ENCODE peak calls at places on chromosomes 2 and 18, in nine cellular contexts. R, L, Y, M, T, V, E, X and K are unnamed samples. For H3K4me1, the result is how much of the 10 kb centered on the place peaks cover.

GRCh38 chr18:14089781-14090180 is 42.5 kb downstream of the ZNF519 start:
- DNase-seq in R (no peak), X (no peak), Y (no peak), E (no peak), L (no peak), M (no peak), V (peak), T (no peak), K (no peak)

GRCh38 chr2:234102112-234102511 is 51.6 kb downstream of the SPP2 start:
- DNase-seq in Y (no peak), E (no peak), R (no peak), X (peak), M (no peak), L (no peak), V (no peak), T (no peak), K (peak)

GRCh38 chr2:85680707-85681353 is 12.8 kb upstream of the SFTPB start:
- DNase-seq in T (no peak), E (no peak), Y (no peak), R (no peak), X (no peak), L (no peak), M (peak), V (no peak), K (peak)

GRCh38 chr2:68747413-68747812 is 12.8 kb downstream of the ARHGAP25 start:
- DNase-seq in L (no peak), E (peak), M (no peak), X (no peak), R (no peak), Y (no peak), V (no peak), T (peak), K (no peak)

GRCh38 chr2:71455741-71456569 is 2.6 kb downstream of the DYSF start:
- DNase-seq in V (no peak), T (peak), L (no peak), E (no peak), Y (no peak), X (no peak), R (no peak), M (peak), K (peak)

GRCh38 chr18:79736846-79737245 is 57.2 kb downstream of the CTDP1 start:
- DNase-seq in L (no peak), R (no peak), E (no peak), V (no peak), X (no peak), M (no peak), T (no peak), Y (no peak), K (no peak)

GRCh38 chr2:174740718-174741117 is 23.6 kb downstream of the CHRNA1 start:
- DNase-seq in R (no peak), X (no peak), Y (no peak), E (no peak), L (no peak), M (no peak), V (no peak), T (no peak), K (no peak)

GRCh38 chr2:217948897-217949296 is 53.9 kb downstream of the TNS1 start:
- DNase-seq in V (no peak), T (no peak), X (no peak), Y (no peak), L (no peak), M (peak), R (no peak), E (no peak), K (peak)

GRCh38 chr18:59631583-59632181 is 65.5 kb downstream of the CCBE1 start:
- DNase-seq in L (peak), Y (peak), E (no peak), V (peak), R (no peak), X (peak), M (no peak), T (no peak), K (no peak)

GRCh38 chr18:32111706-32112105 is 20.0 kb downstream of the RNF138 start:
- DNase-seq in M (no peak), L (no peak), E (no peak), V (no peak), X (no peak), Y (no peak), T (no peak), R (no peak), K (no peak)
- H3K4me1 ChIP-seq in M (under half), L (under half), E (under half), V (under half), X (under half), Y (under half), T (under half), R (under half), K (under half)

GRCh38 chr2:4053769-4054493 is 350.6 kb downstream of the DCDC2C start:
- DNase-seq in V (no peak), R (no peak), M (no peak), X (no peak), E (no peak), Y (no peak), T (no peak), L (no peak), K (no peak)
- TF ChIP-seq CTCF in V (no peak), R (no peak), M (no peak), X (peak), E (no peak), Y (no peak), T (no peak), L (no peak), K (no peak)

DNA sequence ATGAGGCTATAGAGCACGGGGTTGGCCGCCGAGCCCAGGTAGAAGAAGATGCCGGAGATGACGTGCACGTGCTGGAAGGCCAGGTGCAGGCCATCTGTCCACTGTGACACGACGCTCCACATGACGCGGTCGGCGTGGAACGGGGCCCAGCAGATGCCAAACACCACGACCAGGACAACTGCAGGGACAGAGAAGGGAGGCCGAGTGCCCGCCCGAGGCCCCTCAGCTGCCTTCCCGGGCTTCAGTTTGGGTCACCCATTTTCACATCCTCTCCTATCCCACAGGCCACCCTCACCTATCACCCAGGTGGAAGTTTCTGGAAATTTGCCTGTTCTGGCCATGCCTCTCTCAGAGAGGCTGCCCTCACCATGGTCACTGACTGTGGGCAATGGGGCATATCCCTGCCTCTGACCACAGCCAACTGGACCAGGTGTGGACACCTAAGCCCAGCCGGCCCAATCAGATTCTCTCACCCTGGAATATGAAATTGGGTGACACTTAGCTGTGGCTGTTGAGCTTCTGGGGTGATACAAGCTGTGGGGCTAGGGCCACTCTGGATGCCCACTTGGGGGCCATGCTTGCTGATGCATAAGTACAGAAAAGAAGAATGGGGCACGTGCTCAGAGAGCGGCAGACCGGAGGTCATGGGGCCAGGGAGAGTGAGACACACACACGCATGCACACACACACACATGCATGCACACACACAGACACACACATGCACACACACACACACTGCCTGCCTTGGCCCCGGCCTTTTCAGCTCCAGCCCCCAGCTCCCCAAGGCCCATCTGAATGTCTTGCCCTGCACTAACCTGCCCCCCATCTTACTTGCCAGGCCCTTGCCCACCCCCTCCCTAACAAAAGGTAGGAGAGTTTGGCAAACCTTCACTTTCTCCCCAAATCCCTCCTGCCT is 4.7 kb downstream of the NMUR1 start:
- DNase-seq in V (no peak), E (no peak), L (peak), M (no peak), Y (no peak), R (no peak), X (no peak), T (no peak), K (no peak)
- H3K4me1 ChIP-seq in V (under half), E (under half), L (under half), M (under half), Y (under half), R (under half), X (under half), T (under half), K (under half)

DNA sequence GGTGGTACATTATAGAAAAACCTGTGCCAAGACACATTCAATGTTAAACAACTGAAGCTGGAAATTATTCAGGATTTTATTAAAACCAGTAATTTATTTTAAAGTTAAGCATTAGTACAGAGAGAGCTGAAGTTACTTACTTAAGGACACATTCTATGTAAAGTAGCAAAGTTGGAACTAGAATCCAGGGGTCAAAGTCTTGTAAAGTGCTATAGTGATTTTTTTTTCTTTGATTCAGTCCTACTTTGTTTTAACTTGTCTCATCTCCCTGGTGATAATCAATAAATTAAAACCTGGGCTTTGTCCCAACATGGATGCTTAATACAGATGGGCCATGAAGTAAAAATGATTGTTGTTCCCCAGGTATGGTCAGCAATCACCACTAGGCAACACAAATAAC is 1271.8 kb upstream of the CHAC2 start:
- DNase-seq in X (no peak), T (no peak), V (no peak), Y (no peak), R (no peak), E (no peak), L (no peak), M (no peak), K (no peak)
- TF ChIP-seq CTCF in X (no peak), T (no peak), V (no peak), Y (no peak), R (no peak), E (no peak), L (no peak), M (no peak), K (no peak)

DNA sequence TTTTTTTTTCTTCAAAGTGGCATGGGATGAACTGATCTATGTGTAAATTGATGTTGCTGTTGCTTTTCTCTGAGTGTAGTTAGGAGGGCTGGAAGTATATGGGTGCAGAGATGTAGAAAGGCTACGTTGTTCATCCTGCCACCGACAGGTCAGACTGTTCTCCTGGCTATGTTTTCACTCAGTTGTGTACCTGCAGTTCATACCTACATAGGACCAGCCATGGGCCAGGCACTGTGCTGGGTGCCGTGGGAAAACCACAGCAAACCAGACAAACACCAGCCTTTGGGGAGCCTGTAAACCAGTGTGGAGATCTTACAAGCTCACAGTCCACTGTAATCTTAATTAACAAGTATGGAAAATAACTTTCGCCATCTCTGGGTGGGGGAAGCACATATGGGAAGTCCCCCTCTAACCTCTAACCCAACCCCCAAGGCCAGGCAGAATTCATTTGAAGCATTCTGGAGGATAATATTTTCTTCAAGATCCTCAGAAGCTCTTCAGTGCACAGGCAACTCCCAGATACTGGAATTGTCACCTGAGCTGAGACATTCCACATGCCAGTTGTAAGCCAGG is 12.7 kb downstream of the NCK2 start:
- DNase-seq in L (no peak), R (no peak), X (no peak), M (no peak), Y (no peak), V (no peak), T (no peak), E (no peak), K (no peak)
- H3K4me1 ChIP-seq in L (under half), R (half or more), X (under half), M (half or more), Y (under half), V (under half), T (under half), E (under half), K (under half)

GRCh38 chr2:191018048-191018447 is 4.1 kb upstream of the STAT1 start:
- DNase-seq in L (peak), X (no peak), M (no peak), Y (no peak), V (peak), T (no peak), R (no peak), E (no peak), K (no peak)

GRCh38 chr2:191020742-191021381 is 6.9 kb upstream of the STAT1 start:
- DNase-seq in R (peak), E (peak), X (peak), L (peak), V (peak), Y (peak), M (peak), T (peak), K (no peak)

GRCh38 chr2:191018663-191019119 is 4.7 kb upstream of the STAT1 start:
- DNase-seq in M (no peak), Y (no peak), L (no peak), X (no peak), R (no peak), V (no peak), T (no peak), E (no peak), K (no peak)

GRCh38 chr2:191023235-191023679 is 9.3 kb upstream of the STAT1 start:
- DNase-seq in E (no peak), L (no peak), V (no peak), R (no peak), T (no peak), Y (peak), X (no peak), M (no peak), K (no peak)

DNA sequence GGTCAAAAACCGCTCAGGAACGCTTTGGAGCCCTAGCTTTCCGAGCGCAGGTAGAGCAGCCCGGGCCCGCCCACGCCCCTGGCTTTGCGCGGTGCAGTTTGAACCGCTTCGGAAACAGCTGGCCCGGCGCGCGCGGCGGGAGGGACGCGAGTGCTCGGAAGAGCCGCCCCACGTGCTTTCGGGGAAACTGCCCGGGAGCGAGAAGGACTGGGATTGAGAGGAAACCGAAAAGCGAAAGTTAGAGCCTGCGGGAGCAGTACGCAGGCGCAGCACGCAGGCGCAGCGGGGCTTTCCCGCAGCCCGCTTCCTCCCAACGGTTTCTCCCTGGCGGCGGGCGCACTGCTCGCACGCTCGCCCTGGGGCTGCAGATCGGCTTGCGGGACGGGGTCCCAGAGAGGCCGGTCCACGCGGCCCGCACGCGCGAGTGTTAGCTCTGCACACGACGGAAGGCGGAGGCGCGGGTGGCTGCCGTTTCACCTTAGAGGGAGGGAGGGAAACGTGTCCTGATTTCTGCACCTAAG is 6.3 kb upstream of the STAT1 start:
- DNase-seq in E (peak), T (peak), Y (peak), R (peak), X (peak), V (peak), M (peak), L (peak), K (peak)
- TF ChIP-seq CTCF in E (no peak), T (no peak), Y (no peak), R (peak), X (no peak), V (no peak), M (no peak), L (no peak), K (no peak)

GRCh38 chr18:55473534-55473933 is 114.5 kb downstream of the TCF4 start:
- DNase-seq in Y (no peak), T (no peak), E (no peak), M (no peak), L (no peak), R (no peak), X (no peak), V (no peak), K (no peak)

GRCh38 chr18:55475916-55476315 is 112.1 kb downstream of the TCF4 start:
- DNase-seq in R (no peak), V (no peak), Y (no peak), T (no peak), M (no peak), L (no peak), E (no peak), X (no peak), K (no peak)

GRCh38 chr18:55477537-55478300 is 110.3 kb downstream of the TCF4 start:
- DNase-seq in E (no peak), L (no peak), T (peak), R (peak), V (peak), Y (peak), M (no peak), X (peak), K (no peak)

GRCh38 chr18:55473078-55473477 is 114.9 kb downstream of the TCF4 start:
- DNase-seq in R (no peak), V (no peak), M (no peak), L (no peak), X (no peak), E (no peak), T (no peak), Y (no peak), K (no peak)

DNA sequence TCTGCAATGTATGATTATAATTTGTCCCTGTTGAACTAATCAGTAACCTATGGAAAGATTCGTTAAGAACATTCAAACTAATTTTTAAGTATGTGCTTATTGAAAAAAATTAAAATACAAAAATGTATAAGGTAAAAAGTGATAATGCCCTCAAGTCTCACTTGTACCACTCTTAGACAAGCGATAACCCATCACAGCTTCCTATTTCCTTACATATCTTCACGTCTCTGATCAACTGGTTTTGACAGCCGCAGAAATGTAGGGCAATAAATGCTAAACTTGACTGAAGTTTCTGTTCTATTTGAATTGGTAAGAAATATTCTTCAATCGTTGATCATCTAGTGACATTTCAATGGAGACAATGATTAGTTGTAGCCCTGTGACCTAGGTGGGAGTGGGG is 112.5 kb downstream of the TCF4 start:
- DNase-seq in X (no peak), R (no peak), T (no peak), L (no peak), M (no peak), E (no peak), Y (no peak), V (no peak), K (no peak)
- H3K4me1 ChIP-seq in X (under half), R (under half), T (under half), L (under half), M (under half), E (under half), Y (under half), V (under half), K (under half)

DNA sequence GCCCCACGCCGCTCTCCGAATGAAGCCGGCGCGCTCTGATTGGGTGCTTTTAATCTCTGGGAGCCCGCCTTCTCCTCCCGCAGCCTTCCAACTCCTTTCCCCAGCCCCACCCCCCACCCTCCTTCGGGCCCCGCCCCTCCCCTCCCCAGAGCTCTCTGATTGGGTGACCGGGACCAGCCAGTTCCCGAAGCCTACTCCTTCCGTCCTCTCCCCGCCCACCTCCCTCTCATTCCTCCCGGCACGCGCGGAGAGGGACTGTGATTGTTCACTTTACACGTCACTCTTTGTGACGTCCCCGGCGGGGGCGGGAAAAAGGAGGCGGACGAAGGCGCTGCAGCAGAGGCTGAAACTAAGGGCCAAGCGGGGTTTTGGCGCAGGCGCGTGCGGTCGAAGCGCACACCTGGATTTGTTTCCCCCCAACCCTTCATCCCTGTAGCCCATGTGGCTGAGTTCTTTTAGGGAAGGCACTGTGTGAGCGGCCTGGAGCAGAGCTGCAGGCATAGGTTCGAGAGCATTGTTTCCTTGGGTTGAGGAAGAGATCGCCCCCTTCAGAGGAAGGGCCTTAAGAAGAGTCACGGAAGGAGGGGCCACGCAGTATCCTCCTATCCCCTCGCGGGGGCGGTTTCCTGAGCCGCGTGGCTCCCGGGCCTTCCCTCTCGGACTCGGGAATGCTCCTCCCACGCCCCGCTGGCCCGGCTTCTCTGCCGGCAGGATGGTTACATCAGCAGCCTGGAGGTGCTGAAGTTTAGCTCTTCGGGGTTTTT is at the start of gene MEX3C:
- DNase-seq in V (peak), M (peak), T (peak), X (peak), L (peak), Y (peak), E (peak), R (peak), K (peak)
- TF ChIP-seq CTCF in V (peak), M (peak), T (no peak), X (peak), L (no peak), Y (peak), E (peak), R (peak), K (no peak)